ENCODE peak calls at places on chromosomes 4 and X, in nine cellular contexts. D is T follicular helper cell; G is stimulated activated CD4-positive, alpha-beta T cell treated with anti-CD3 and anti-CD28 coated beads, Interleukin-1b, Interleukin-23, amount 100 ng/mL, for 24 hours; L is hepatic stellate cell; I is LoVo; E is NCI-H1092 treated with DMSO at 0.1 percent for 48 hours; Y is HAP-1; M is sigmoid colon; X is neural crest cell. T is an unnamed sample.

GRCh38 chr4:183638436-183638835 is 20.5 kb downstream of the RWDD4 start:
- DNase-seq in Y (no peak), X (no peak), G (no peak), L (no peak), E (no peak), D (no peak), M (no peak), I (no peak), T (no peak)

GRCh38 chr4:89469930-89470375 is 162.4 kb upstream of the GPRIN3 start:
- DNase-seq in D (no peak), Y (no peak), I (no peak), L (peak), E (no peak), X (no peak), G (peak), M (no peak), T (no peak)

GRCh38 chrX:70331161-70331560 is 41.3 kb downstream of the KIF4A start:
- DNase-seq in L (no peak), D (no peak), G (no peak), E (no peak), I (no peak), M (no peak), X (no peak), Y (no peak), T (no peak)

GRCh38 chr4:74161676-74162450 is 3.9 kb downstream of the MTHFD2L start:
- DNase-seq in E (no peak), I (no peak), L (no peak), M (no peak), G (no peak), X (no peak), D (no peak), Y (no peak), T (no peak)

GRCh38 chr4:113101669-113102068 is 52.2 kb downstream of the ANK2 start:
- DNase-seq in G (no peak), X (no peak), L (peak), E (no peak), Y (no peak), I (no peak), M (no peak), D (no peak), T (no peak)

GRCh38 chr4:32226201-32226600 is 1506.0 kb downstream of the PCDH7 start:
- DNase-seq in L (no peak), G (no peak), D (no peak), E (no peak), I (no peak), Y (no peak), X (no peak), M (no peak), T (no peak)

GRCh38 chrX:37348237-37349130 is 680 bp upstream of the PRRG1 start:
- DNase-seq in I (no peak), L (peak), X (no peak), D (no peak), M (no peak), E (no peak), G (no peak), Y (no peak), T (no peak)

GRCh38 chr4:112214397-112215264 is 17.0 kb upstream of the AP1AR start:
- DNase-seq in Y (no peak), I (peak), D (no peak), E (peak), G (no peak), X (no peak), L (peak), M (no peak), T (no peak)

GRCh38 chrX:68511255-68511654 is 12.4 kb downstream of the YIPF6 start:
- DNase-seq in E (peak), L (peak), I (peak), G (no peak), D (no peak), M (no peak), Y (peak), X (peak), T (peak)

GRCh38 chrX:153631346-153631745 is 15.7 kb upstream of the DUSP9 start:
- DNase-seq in M (no peak), L (no peak), X (no peak), G (no peak), I (no peak), Y (no peak), E (no peak), D (no peak), T (no peak)

GRCh38 chrX:56729152-56729557 is at the start of gene NBDY:
- DNase-seq in M (no peak), E (peak), D (peak), I (peak), X (peak), L (peak), Y (peak), G (no peak), T (peak)